ENCODE peak calls at places on chromosomes 11 and 22, in eight cellular contexts. J is psoas muscle, U is HepG2, Q is colonic mucosa, X is ovary, I is cardiac muscle cell, P is upper lobe of right lung, R is PC-9. T is an unnamed sample.

GRCh38 chr22:30010789-30011405 is 69.4 kb upstream of the HORMAD2 start:
- DNase-seq in J (no peak), U (no peak), Q (no peak), X (no peak), I (no peak), P (no peak), R (no peak), T (no peak)

GRCh38 chr11:10388096-10388495 is 67.0 kb upstream of the AMPD3 start:
- DNase-seq in J (no peak), U (no peak), Q (no peak), X (no peak), I (no peak), P (no peak), R (no peak), T (peak)

GRCh38 chr11:19747634-19748280 is 35.1 kb downstream of the NAV2 start:
- DNase-seq in J (no peak), U (no peak), Q (no peak), X (no peak), I (no peak), P (no peak), R (no peak), T (no peak)

GRCh38 chr11:63839508-63840355 is 822 bp downstream of the MARK2 start:
- DNase-seq in J (peak), U (no peak), Q (peak), X (no peak), I (peak), P (peak), R (peak), T (no peak)

GRCh38 chr22:35629406-35630234 is 12.5 kb upstream of the MB start:
- DNase-seq in J (peak), U (no peak), Q (peak), X (peak), I (peak), P (peak), R (peak), T (no peak)

GRCh38 chr11:76947790-76948189 is 86.4 kb upstream of the B3GNT6 start:
- DNase-seq in J (no peak), U (no peak), Q (no peak), X (no peak), I (no peak), P (no peak), R (no peak), T (no peak)

GRCh38 chr11:9264381-9265210 is 554 bp downstream of the DENND5A start:
- DNase-seq in J (peak), U (no peak), Q (peak), X (peak), I (peak), P (peak), R (peak), T (no peak)

GRCh38 chr22:32535531-32536190 is 61.0 kb downstream of the FBXO7 start:
- DNase-seq in J (no peak), U (no peak), Q (no peak), X (no peak), I (no peak), P (no peak), R (no peak), T (no peak)

GRCh38 chr22:42500164-42500835 is 19.3 kb downstream of the RRP7A start:
- DNase-seq in J (peak), U (no peak), Q (peak), X (peak), I (peak), P (peak), R (peak), T (no peak)

GRCh38 chr11:31810779-31811647 is at the start of gene PAX6:
- DNase-seq in J (peak), U (peak), Q (no peak), X (no peak), I (peak), P (no peak), R (peak), T (no peak)

GRCh38 chr11:47267858-47268257 is 2.1 kb upstream of the MADD start:
- DNase-seq in J (peak), U (no peak), Q (no peak), X (no peak), I (no peak), P (peak), R (no peak), T (no peak)

GRCh38 chr22:38219644-38220043 is 17.9 kb downstream of the MAFF start:
- DNase-seq in J (no peak), U (no peak), Q (no peak), X (no peak), I (no peak), P (no peak), R (no peak), T (no peak)

GRCh38 chr11:12692238-12693074 is 18.2 kb downstream of the TEAD1 start:
- DNase-seq in J (peak), U (peak), Q (peak), X (peak), I (peak), P (peak), R (no peak), T (peak)

GRCh38 chr11:36746886-36747710 is 149.1 kb upstream of the RAG2 start:
- DNase-seq in J (peak), U (peak), Q (peak), X (peak), I (peak), P (peak), R (peak), T (peak)

GRCh38 chr11:69520186-69520585 is 38.7 kb downstream of the LINC01488 start:
- DNase-seq in J (no peak), U (no peak), Q (no peak), X (no peak), I (no peak), P (no peak), R (no peak), T (no peak)

GRCh38 chr22:41576877-41577276 is 12.8 kb downstream of the PMM1 start:
- DNase-seq in J (peak), U (peak), Q (peak), X (peak), I (peak), P (no peak), R (peak), T (no peak)

GRCh38 chr11:110763249-110764011 is 51.2 kb upstream of the ARHGAP20 start:
- DNase-seq in J (peak), U (peak), Q (peak), X (no peak), I (no peak), P (no peak), R (no peak), T (no peak)

GRCh38 chr11:67410369-67410831 is 5.1 kb upstream of the CARNS1 start:
- DNase-seq in J (no peak), U (no peak), Q (no peak), X (no peak), I (no peak), P (no peak), R (no peak), T (no peak)

GRCh38 chr11:109264128-109264527 is 157.9 kb upstream of the C11orf87 start:
- DNase-seq in J (no peak), U (no peak), Q (no peak), X (no peak), I (no peak), P (no peak), R (no peak), T (no peak)

GRCh38 chr22:31825513-31825912 is 71.7 kb downstream of the DEPDC5 start:
- DNase-seq in J (no peak), U (no peak), Q (no peak), X (no peak), I (no peak), P (no peak), R (no peak), T (no peak)

DNA sequence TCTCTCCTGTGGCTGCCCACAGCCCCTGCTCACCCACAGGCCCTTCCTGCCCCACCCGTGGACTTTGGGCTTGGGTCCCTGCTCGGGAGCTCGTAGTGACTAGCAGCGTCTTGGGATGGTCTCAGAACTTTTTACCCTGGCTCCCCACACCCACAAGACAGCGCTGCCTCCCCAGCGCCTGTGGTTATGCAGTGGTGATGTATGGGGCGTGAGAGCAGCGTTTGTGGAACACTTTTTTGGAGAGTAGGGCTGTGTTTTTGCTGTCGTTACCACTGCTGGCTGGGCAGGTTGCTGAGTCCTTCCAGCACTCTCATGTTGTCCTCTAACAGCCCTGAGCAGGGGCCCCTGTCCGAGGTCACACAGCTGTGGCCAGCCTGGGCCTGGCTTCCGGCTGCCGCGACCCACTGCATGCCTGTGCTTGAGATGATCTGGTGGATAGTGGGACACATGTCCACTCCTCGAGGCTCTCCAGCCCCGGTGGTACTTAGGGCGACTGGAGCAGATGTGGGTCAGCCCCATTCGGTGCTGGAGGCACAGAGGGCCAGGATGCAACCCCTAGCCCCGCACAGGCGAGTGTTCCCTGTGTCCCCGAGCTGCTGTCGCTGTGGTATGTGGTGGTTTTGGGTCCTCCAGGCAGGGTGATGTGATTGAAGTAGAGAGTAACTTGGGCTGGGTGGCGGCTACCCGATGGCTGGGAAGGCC is 7.1 kb upstream of the GRAMD4 start:
- DNase-seq in J (no peak), U (peak), Q (peak), X (no peak), I (peak), P (no peak), R (no peak), T (no peak)
- H3K4me3 ChIP-seq in J (no peak), U (peak), Q (no peak), X (no peak), I (no peak), P (no peak), R (no peak), T (no peak)

GRCh38 chr11:111911563-111912401 is at the start of gene CRYAB:
- DNase-seq in J (peak), U (peak), Q (peak), X (peak), I (peak), P (peak), R (peak), T (no peak)

GRCh38 chr11:111912535-111912934 is at the start of gene HSPB2:
- DNase-seq in J (peak), U (no peak), Q (no peak), X (peak), I (no peak), P (no peak), R (no peak), T (no peak)

GRCh38 chr11:111909378-111909777 is 2.2 kb downstream of the CRYAB start:
- DNase-seq in J (no peak), U (no peak), Q (no peak), X (no peak), I (no peak), P (no peak), R (no peak), T (no peak)

GRCh38 chr11:111908639-111909305 is 2.8 kb downstream of the CRYAB start:
- DNase-seq in J (no peak), U (no peak), Q (no peak), X (no peak), I (no peak), P (no peak), R (no peak), T (no peak)

GRCh38 chr11:111910637-111911562 is 670 bp downstream of the CRYAB start:
- DNase-seq in J (peak), U (no peak), Q (no peak), X (no peak), I (peak), P (no peak), R (no peak), T (no peak)
- TF ChIP-seq CTCF in J (no peak), U (no peak), Q (no peak), X (no peak), I (no peak), P (no peak), R (no peak), T (no peak)

GRCh38 chr11:123069878-123070821 is 8.2 kb upstream of the HSPA8 start:
- DNase-seq in J (no peak), U (no peak), Q (no peak), X (no peak), I (no peak), P (no peak), R (no peak), T (no peak)
- H3K4me3 ChIP-seq in J (peak), U (no peak), Q (no peak), X (no peak), I (no peak), P (peak), R (no peak), T (no peak)

DNA sequence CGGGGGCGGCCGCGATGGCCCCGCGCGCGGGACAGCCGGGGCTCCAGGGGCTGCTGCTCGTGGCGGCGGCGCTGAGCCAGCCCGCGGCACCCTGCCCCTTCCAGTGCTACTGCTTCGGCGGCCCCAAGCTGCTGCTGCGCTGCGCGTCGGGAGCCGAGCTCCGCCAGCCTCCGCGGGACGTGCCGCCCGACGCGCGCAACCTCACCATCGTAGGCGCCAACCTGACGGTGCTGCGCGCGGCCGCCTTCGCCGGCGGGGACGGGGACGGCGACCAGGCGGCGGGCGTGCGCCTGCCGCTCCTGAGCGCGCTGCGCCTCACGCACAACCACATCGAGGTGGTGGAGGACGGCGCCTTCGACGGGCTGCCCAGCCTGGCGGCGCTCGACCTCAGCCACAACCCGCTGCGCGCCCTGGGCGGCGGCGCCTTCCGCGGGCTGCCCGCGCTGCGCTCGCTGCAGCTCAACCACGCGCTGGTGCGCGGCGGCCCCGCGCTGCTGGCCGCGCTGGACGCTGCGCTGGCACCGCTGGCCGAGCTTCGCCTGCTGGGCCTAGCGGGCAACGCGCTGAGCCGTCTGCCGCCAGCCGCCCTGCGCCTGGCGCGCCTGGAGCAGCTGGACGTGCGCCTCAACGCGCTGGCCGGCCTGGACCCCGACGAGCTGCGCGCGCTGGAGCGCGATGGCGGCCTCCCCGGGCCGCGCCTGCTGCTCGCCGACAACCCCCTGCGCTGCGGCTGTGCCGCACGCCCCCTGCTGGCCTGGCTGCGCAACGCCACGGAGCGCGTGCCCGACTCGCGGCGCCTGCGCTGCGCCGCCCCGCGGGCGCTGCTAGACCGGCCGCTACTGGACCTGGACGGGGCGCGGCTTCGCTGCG is 697 bp downstream of the TPBGL start:
- DNase-seq in J (peak), U (peak), Q (peak), X (peak), I (peak), P (peak), R (peak), T (peak)
- TF ChIP-seq CTCF in J (peak), U (peak), Q (peak), X (peak), I (peak), P (peak), R (no peak), T (peak)

GRCh38 chr11:65606876-65607613 is 7.0 kb downstream of the MAP3K11 start:
- DNase-seq in J (peak), U (no peak), Q (peak), X (peak), I (peak), P (peak), R (no peak), T (no peak)
- H3K4me3 ChIP-seq in J (peak), U (no peak), Q (no peak), X (peak), I (peak), P (peak), R (no peak), T (no peak)

T was measured in LNCaP clone FGC.